ENCODE peak calls at places on chromosomes 6 and 20, in ten cellular contexts. F is DMS79; N is NCI-H774; A is NCI-H1417; X is cerebellar cortex; P is MCF 10A; K is HEK293T; L is prostate gland; Y is stimulated activated CD4-positive, alpha-beta T cell treated with anti-CD3 and anti-CD28 coated beads, Interleukin-4, amount 100 ng/mL, for 1 hour; D is Right ventricle myocardium superior. B is an unnamed sample.

GRCh38 chr6:85537055-85537494 is 56.6 kb downstream of the SNX14 start:
- DNase-seq in D (no peak), P (peak; percentile 6), N (no peak), K (no peak), X (peak; percentile 14), L (no peak), Y (no peak), A (no peak), F (no peak), B (no peak)

GRCh38 chr6:56065408-56065807 is 182.0 kb downstream of the COL21A1 start:
- DNase-seq in N (no peak), F (no peak), X (no peak), Y (no peak), K (no peak), A (no peak), L (no peak), D (no peak), P (no peak), B (no peak)

GRCh38 chr6:113888493-113888892 is 31.3 kb downstream of the MARCKS start:
- DNase-seq in N (no peak), Y (no peak), A (no peak), D (no peak), L (no peak), P (no peak), X (no peak), F (no peak), K (no peak), B (no peak)

GRCh38 chr6:7505196-7505699 is 36.2 kb upstream of the DSP start:
- DNase-seq in D (no peak), K (peak; percentile 21), A (peak; percentile 80), P (peak; percentile 99), N (peak; percentile 48), X (peak; percentile 77), L (peak; percentile 58), Y (peak; percentile 8), F (peak; percentile 66), B (peak; percentile 97)

GRCh38 chr6:150599199-150600002 is at the start of gene PLEKHG1:
- DNase-seq in P (peak; percentile 57), N (peak; percentile 42), L (peak; percentile 39), Y (peak; percentile 53), X (no peak), K (peak; percentile 88), F (peak; percentile 31), A (peak; percentile 74), D (peak; percentile 88), B (peak; percentile 91)

GRCh38 chr6:155004576-155005345 is 9.6 kb downstream of the TIAM2 start:
- DNase-seq in N (no peak), D (no peak), L (no peak), A (no peak), P (no peak), Y (no peak), K (no peak), X (no peak), F (no peak), B (no peak)

GRCh38 chr6:31204751-31205145 is 34.3 kb upstream of the POU5F1 start:
- DNase-seq in P (no peak), L (no peak), A (no peak), X (no peak), Y (no peak), K (no peak), N (peak; percentile 26), F (no peak), D (no peak), B (peak; percentile 15)

GRCh38 chr20:34370062-34370461 is 7.0 kb downstream of the ITCH start:
- DNase-seq in L (no peak), N (no peak), F (no peak), Y (no peak), A (no peak), K (no peak), D (no peak), X (no peak), P (no peak), B (no peak)

GRCh38 chr6:1364791-1365190 is 24.6 kb upstream of the FOXF2 start:
- DNase-seq in P (no peak), D (no peak), L (no peak), A (no peak), X (no peak), F (no peak), K (no peak), N (no peak), Y (no peak), B (no peak)

GRCh38 chr6:14516947-14517346 is 399.4 kb downstream of the CD83 start:
- DNase-seq in L (no peak), K (no peak), D (no peak), A (no peak), F (no peak), X (no peak), P (no peak), N (no peak), Y (no peak), B (no peak)

GRCh38 chr20:60403105-60403741 is 445.0 kb downstream of the CDH26 start:
- DNase-seq in D (no peak), X (no peak), P (no peak), A (no peak), L (no peak), F (no peak), K (no peak), Y (no peak), N (no peak), B (no peak)